ENCODE peak calls at places on chromosome 5, in six cellular contexts. Q is GM12878, G is endothelial cell of umbilical vein, H is HepG2, D is K562, O is A549. X is an unnamed sample.

GRCh38 chr5:141359790-141360426 is at the start of gene PCDHGB2:
- DNase-seq in Q (no peak), G (peak; percentile 16), H (peak; percentile 48), D (peak; percentile 56), O (no peak), X (peak; percentile 76)

GRCh38 chr5:56405116-56405515 is 172.0 kb upstream of the ANKRD55 start:
- DNase-seq in Q (no peak), G (no peak), H (no peak), D (no peak), O (no peak), X (no peak)

GRCh38 chr5:16776611-16777251 is 159.4 kb downstream of the MYO10 start:
- DNase-seq in Q (no peak), G (no peak), H (peak; percentile 62), D (peak; percentile 32), O (no peak), X (no peak)

GRCh38 chr5:65873181-65873580 is 53.2 kb upstream of the ERBIN start:
- DNase-seq in Q (no peak), G (peak; percentile 50), H (no peak), D (no peak), O (no peak), X (no peak)

GRCh38 chr5:28810751-28811136 is 1772.4 kb upstream of the CDH9 start:
- DNase-seq in Q (no peak), G (no peak), H (peak; percentile 1), D (peak; percentile 71), O (no peak), X (no peak)

GRCh38 chr5:89447027-89447426 is 564.0 kb upstream of the MEF2C start:
- DNase-seq in Q (no peak), G (no peak), H (no peak), D (no peak), O (no peak), X (no peak)

GRCh38 chr5:111859533-111860270 is 102.7 kb upstream of the NREP start:
- DNase-seq in Q (no peak), G (no peak), H (no peak), D (no peak), O (no peak), X (no peak)

GRCh38 chr5:166624573-166624972 is 1666.9 kb upstream of the WWC1 start:
- DNase-seq in Q (no peak), G (no peak), H (no peak), D (no peak), O (no peak), X (no peak)

GRCh38 chr5:115671939-115672338 is 46.1 kb upstream of the TMED7 start:
- DNase-seq in Q (no peak), G (no peak), H (no peak), D (no peak), O (no peak), X (no peak)

GRCh38 chr5:1315018-1315708 is 20.3 kb upstream of the TERT start:
- DNase-seq in Q (no peak), G (no peak), H (no peak), D (no peak), O (no peak), X (no peak)

GRCh38 chr5:157886796-157887380 is 27.9 kb upstream of the CLINT1 start:
- DNase-seq in Q (no peak), G (no peak), H (no peak), D (no peak), O (no peak), X (no peak)

GRCh38 chr5:38835887-38836286 is 9.9 kb upstream of the OSMR start:
- DNase-seq in Q (no peak), G (peak; percentile 19), H (no peak), D (no peak), O (no peak), X (no peak)

GRCh38 chr5:76111510-76112174 is 28.5 kb downstream of the SV2C start:
- DNase-seq in Q (no peak), G (peak; percentile 45), H (no peak), D (no peak), O (no peak), X (no peak)

GRCh38 chr5:15516486-15516885 is 16.5 kb downstream of the FBXL7 start:
- DNase-seq in Q (no peak), G (no peak), H (no peak), D (no peak), O (no peak), X (peak; percentile 10)

GRCh38 chr5:172452398-172453205 is 1.7 kb downstream of the SH3PXD2B start:
- DNase-seq in Q (no peak), G (peak; percentile 90), H (no peak), D (no peak), O (no peak), X (no peak)

GRCh38 chr5:124544366-124545055 is 201.9 kb downstream of the ZNF608 start:
- DNase-seq in Q (peak; percentile 25), G (no peak), H (peak; percentile 39), D (no peak), O (no peak), X (no peak)

GRCh38 chr5:133709074-133709676 is 96.8 kb upstream of the FSTL4 start:
- DNase-seq in Q (no peak), G (peak; percentile 6), H (no peak), D (no peak), O (no peak), X (no peak)

GRCh38 chr5:32017638-32018429 is 156.3 kb downstream of the GOLPH3 start:
- DNase-seq in Q (no peak), G (no peak), H (no peak), D (no peak), O (no peak), X (no peak)

GRCh38 chr5:88660947-88661869 is 221.8 kb downstream of the MEF2C start:
- DNase-seq in Q (no peak), G (peak; percentile 51), H (no peak), D (peak; percentile 56), O (peak; percentile 87), X (peak; percentile 94)

GRCh38 chr5:166370928-166371690 is 1920.3 kb upstream of the WWC1 start:
- DNase-seq in Q (no peak), G (no peak), H (no peak), D (no peak), O (no peak), X (peak; percentile 50)

GRCh38 chr5:123438902-123439301 is 15.7 kb upstream of the CEP120 start:
- DNase-seq in Q (no peak), G (peak; percentile 72), H (no peak), D (no peak), O (no peak), X (no peak)

GRCh38 chr5:140372971-140373487 is 13.0 kb downstream of the SLC4A9 start:
- DNase-seq in Q (no peak), G (peak; percentile 88), H (peak; percentile 65), D (peak; percentile 75), O (peak; percentile 79), X (peak; percentile 61)

GRCh38 chr5:174273325-174273724 is 227.8 kb downstream of the NSG2 start:
- DNase-seq in Q (peak; percentile 79), G (no peak), H (no peak), D (no peak), O (no peak), X (no peak)

GRCh38 chr5:72523960-72524582 is 16.9 kb upstream of the ZNF366 start:
- DNase-seq in Q (peak; percentile 52), G (peak; percentile 89), H (peak; percentile 25), D (peak; percentile 75), O (no peak), X (peak; percentile 88)

GRCh38 chr5:142608094-142608493 is 77.8 kb downstream of the FGF1 start:
- DNase-seq in Q (no peak), G (no peak), H (no peak), D (no peak), O (no peak), X (no peak)

GRCh38 chr5:142609142-142609541 is 76.7 kb downstream of the FGF1 start:
- DNase-seq in Q (no peak), G (no peak), H (no peak), D (no peak), O (no peak), X (no peak)

GRCh38 chr5:142601432-142601831 is 84.5 kb downstream of the FGF1 start:
- DNase-seq in Q (no peak), G (no peak), H (no peak), D (peak; percentile 4), O (no peak), X (peak; percentile 25)

GRCh38 chr5:142602720-142603245 is 83.1 kb downstream of the FGF1 start:
- DNase-seq in Q (no peak), G (peak; percentile 24), H (no peak), D (no peak), O (no peak), X (no peak)

DNA sequence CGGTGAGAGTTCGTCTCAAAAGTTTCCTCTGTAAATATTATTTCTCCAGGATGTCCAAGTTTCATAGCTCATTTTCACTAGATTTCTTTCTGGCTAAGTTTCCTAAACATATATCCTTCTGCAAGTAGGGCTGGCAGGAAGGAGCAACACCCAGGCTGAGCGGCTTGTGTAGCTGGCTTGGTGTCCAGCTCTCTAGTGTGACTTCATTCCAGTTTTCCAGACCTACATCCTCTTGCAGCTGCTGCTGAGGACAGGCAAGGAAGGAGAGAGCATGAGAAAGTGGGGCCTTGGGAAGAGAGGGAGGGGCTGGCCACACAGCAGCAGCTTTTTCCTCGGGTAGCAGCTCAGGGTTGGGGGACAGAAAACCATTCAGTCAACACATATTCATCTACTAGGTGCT is 80.2 kb downstream of the FGF1 start:
- DNase-seq in Q (no peak), G (peak; percentile 31), H (no peak), D (no peak), O (no peak), X (no peak)
- TF ChIP-seq MAX in Q (no peak), G (no peak), H (no peak), D (no peak), O (no peak), X (no peak)

GRCh38 chr5:31007672-31008071 is 185.8 kb upstream of the CDH6 start:
- DNase-seq in Q (no peak), G (no peak), H (no peak), D (no peak), O (no peak), X (no peak)
- TF ChIP-seq CTCF in Q (no peak), G (no peak), H (no peak), D (no peak), O (no peak), X (no peak)

GRCh38 chr5:26231316-26231715 is 807.1 kb downstream of the CDH9 start:
- DNase-seq in Q (no peak), G (no peak), H (no peak), D (no peak), O (no peak), X (no peak)

GRCh38 chr5:26232706-26233105 is 805.7 kb downstream of the CDH9 start:
- DNase-seq in Q (no peak), G (no peak), H (no peak), D (no peak), O (no peak), X (no peak)

GRCh38 chr5:26237489-26237888 is 800.9 kb downstream of the CDH9 start:
- DNase-seq in Q (no peak), G (no peak), H (no peak), D (no peak), O (no peak), X (no peak)

DNA sequence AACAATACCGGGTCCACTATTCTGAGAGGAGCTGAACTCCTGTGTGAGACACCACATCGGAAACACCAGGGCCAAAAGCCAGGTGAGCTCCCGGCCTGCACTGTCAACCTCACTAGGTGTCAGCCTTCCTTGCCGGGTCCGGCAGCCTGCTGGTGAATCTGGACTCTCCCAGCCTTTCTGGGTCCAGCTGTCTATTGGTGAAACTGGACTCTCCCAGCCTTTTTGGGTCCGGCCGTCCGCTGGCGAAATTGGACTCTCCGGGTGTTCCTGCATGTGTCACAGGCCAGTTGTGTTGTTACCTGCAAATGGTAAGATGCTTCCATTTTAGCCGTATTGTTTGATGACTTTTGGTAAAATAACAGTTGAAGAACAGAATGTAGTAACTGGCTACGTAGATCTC is 801.5 kb downstream of the CDH9 start:
- DNase-seq in Q (no peak), G (no peak), H (no peak), D (no peak), O (no peak), X (no peak)
- TF ChIP-seq MYC in Q (no peak), G (no peak), H (no peak), D (no peak), O (no peak), X (no peak)

GRCh38 chr5:52950686-52951085 is 38.5 kb upstream of the ITGA2 start:
- DNase-seq in Q (no peak), G (no peak), H (no peak), D (no peak), O (no peak), X (no peak)
- TF ChIP-seq MAX in Q (no peak), G (no peak), H (no peak), D (no peak), O (no peak), X (no peak)